ENCODE peak calls at places on chromosomes 16 and 17, in four cellular contexts. One of them, this sample, is unnamed.

GRCh38 chr16:88681709-88682451 is 4.4 kb downstream of the SNAI3 start:
- DNase-seq in esophagus muscularis mucosa: no peak
- DNase-seq in RWPE1: no peak
- DNase-seq in GM06990: peak
- DNase-seq in this sample: no peak

GRCh38 chr17:47621293-47622178 is 28.2 kb upstream of the KPNB1 start:
- DNase-seq in GM06990: no peak
- DNase-seq in esophagus muscularis mucosa: no peak
- DNase-seq in RWPE1: peak
- DNase-seq in this sample: peak

GRCh38 chr17:17685775-17686291 is 4.6 kb downstream of the RAI1 start:
- DNase-seq in esophagus muscularis mucosa: no peak
- DNase-seq in GM06990: no peak
- DNase-seq in RWPE1: peak
- DNase-seq in this sample: peak

GRCh38 chr16:78127130-78127529 is 27.7 kb downstream of the WWOX start:
- DNase-seq in RWPE1: no peak
- DNase-seq in esophagus muscularis mucosa: no peak
- DNase-seq in GM06990: no peak
- DNase-seq in this sample: no peak

GRCh38 chr16:66036775-66037715 is 329.4 kb upstream of the CDH5 start:
- DNase-seq in esophagus muscularis mucosa: no peak
- DNase-seq in RWPE1: no peak
- DNase-seq in GM06990: no peak
- DNase-seq in this sample: no peak

GRCh38 chr17:79029327-79030009 is 5.5 kb downstream of the C1QTNF1 start:
- DNase-seq in RWPE1: no peak
- DNase-seq in GM06990: no peak
- DNase-seq in esophagus muscularis mucosa: no peak
- DNase-seq in this sample: no peak

GRCh38 chr17:72118588-72119279 is 2.1 kb upstream of the SOX9 start:
- DNase-seq in RWPE1: peak
- DNase-seq in GM06990: no peak
- DNase-seq in esophagus muscularis mucosa: no peak
- DNase-seq in this sample: peak

GRCh38 chr16:65306722-65307121 is 184.9 kb upstream of the CDH11 start:
- DNase-seq in RWPE1: no peak
- DNase-seq in GM06990: no peak
- DNase-seq in esophagus muscularis mucosa: peak
- DNase-seq in this sample: no peak

GRCh38 chr16:70156207-70156978 is 17.2 kb upstream of the CLEC18C start:
- DNase-seq in esophagus muscularis mucosa: peak
- DNase-seq in RWPE1: no peak
- DNase-seq in GM06990: no peak
- DNase-seq in this sample: no peak

GRCh38 chr17:65109543-65109942 is 27.6 kb upstream of the RGS9 start:
- DNase-seq in esophagus muscularis mucosa: no peak
- DNase-seq in GM06990: no peak
- DNase-seq in RWPE1: no peak
- DNase-seq in this sample: no peak

GRCh38 chr17:50511058-50511457 is 2.8 kb downstream of the MYCBPAP start:
- DNase-seq in esophagus muscularis mucosa: no peak
- DNase-seq in GM06990: peak
- DNase-seq in RWPE1: no peak
- DNase-seq in this sample: no peak

GRCh38 chr16:379183-379960 is 2.4 kb downstream of the PGAP6 start:
- DNase-seq in esophagus muscularis mucosa: no peak
- DNase-seq in RWPE1: no peak
- DNase-seq in GM06990: no peak
- DNase-seq in this sample: no peak

GRCh38 chr17:61862975-61863800 is at the start of gene BRIP1:
- DNase-seq in RWPE1: peak
- DNase-seq in GM06990: peak
- DNase-seq in esophagus muscularis mucosa: peak
- DNase-seq in this sample: peak

GRCh38 chr17:80698297-80698696 is 153.7 kb downstream of the RPTOR start:
- DNase-seq in GM06990: no peak
- DNase-seq in RWPE1: no peak
- DNase-seq in esophagus muscularis mucosa: no peak
- DNase-seq in this sample: no peak

GRCh38 chr16:56343661-56344517 is 81.5 kb downstream of the AMFR start:
- DNase-seq in RWPE1: peak
- DNase-seq in esophagus muscularis mucosa: no peak
- DNase-seq in GM06990: no peak
- DNase-seq in this sample: peak

GRCh38 chr17:28716740-28717577 is 709 bp downstream of the RAB34 start:
- DNase-seq in RWPE1: no peak
- DNase-seq in esophagus muscularis mucosa: no peak
- DNase-seq in GM06990: peak
- DNase-seq in this sample: peak

This sample was measured in MCF 10A.